ENCODE peak calls at places on chromosome 1, in four cellular contexts. One of them, this sample, is unnamed.

GRCh38 chr1:1470626-1471388 is 758 bp upstream of the ATAD3B start:
- DNase-seq in HepG2: no peak
- DNase-seq in K562: no peak
- DNase-seq in GM12878: no peak
- DNase-seq in this sample: no peak

GRCh38 chr1:79005945-79006344 is 585 bp downstream of the ADGRL4 start:
- DNase-seq in GM12878: no peak
- DNase-seq in HepG2: no peak
- DNase-seq in K562: no peak
- DNase-seq in this sample: peak

GRCh38 chr1:50270926-50271325 is 152.3 kb downstream of the DMRTA2 start:
- DNase-seq in K562: no peak
- DNase-seq in GM12878: no peak
- DNase-seq in HepG2: no peak
- DNase-seq in this sample: no peak

GRCh38 chr1:221712776-221713431 is 29.0 kb downstream of the DUSP10 start:
- DNase-seq in HepG2: no peak
- DNase-seq in K562: no peak
- DNase-seq in GM12878: peak
- DNase-seq in this sample: no peak

GRCh38 chr1:17594026-17594425 is 54.5 kb downstream of the ARHGEF10L start:
- DNase-seq in K562: no peak
- DNase-seq in GM12878: no peak
- DNase-seq in HepG2: no peak
- DNase-seq in this sample: no peak

GRCh38 chr1:221335161-221336101 is 406.5 kb downstream of the DUSP10 start:
- DNase-seq in GM12878: no peak
- DNase-seq in K562: no peak
- DNase-seq in HepG2: peak
- DNase-seq in this sample: no peak

GRCh38 chr1:153968400-153968799 is 698 bp downstream of the CREB3L4 start:
- DNase-seq in GM12878: no peak
- DNase-seq in K562: no peak
- DNase-seq in HepG2: no peak
- DNase-seq in this sample: no peak

GRCh38 chr1:168082008-168082876 is 54.5 kb downstream of the GPR161 start:
- DNase-seq in GM12878: peak
- DNase-seq in K562: peak
- DNase-seq in HepG2: peak
- DNase-seq in this sample: peak

GRCh38 chr1:22913421-22913820 is 59.2 kb downstream of the LACTBL1 start:
- DNase-seq in GM12878: no peak
- DNase-seq in K562: no peak
- DNase-seq in HepG2: no peak
- DNase-seq in this sample: no peak

GRCh38 chr1:78045850-78046778 is at the start of gene GIPC2:
- DNase-seq in GM12878: no peak
- DNase-seq in K562: no peak
- DNase-seq in HepG2: peak
- DNase-seq in this sample: peak

GRCh38 chr1:16068356-16069270 is 4.8 kb downstream of the FAM131C start:
- DNase-seq in GM12878: no peak
- DNase-seq in K562: no peak
- DNase-seq in HepG2: no peak
- DNase-seq in this sample: no peak

GRCh38 chr1:79059361-79059760 is 52.8 kb upstream of the ADGRL4 start:
- DNase-seq in GM12878: no peak
- DNase-seq in K562: no peak
- DNase-seq in HepG2: no peak
- DNase-seq in this sample: no peak

GRCh38 chr1:98732985-98733781 is 71.7 kb downstream of the SNX7 start:
- DNase-seq in HepG2: no peak
- DNase-seq in GM12878: peak
- DNase-seq in K562: no peak
- DNase-seq in this sample: no peak

GRCh38 chr1:89832481-89833127 is 11.8 kb downstream of the LRRC8D start:
- DNase-seq in HepG2: no peak
- DNase-seq in GM12878: no peak
- DNase-seq in K562: no peak
- DNase-seq in this sample: peak

GRCh38 chr1:173789841-173790240 is 34.6 kb upstream of the DARS2 start:
- DNase-seq in GM12878: no peak
- DNase-seq in HepG2: no peak
- DNase-seq in K562: no peak
- DNase-seq in this sample: no peak

GRCh38 chr1:207698822-207699483 is 52.9 kb upstream of the CD46 start:
- DNase-seq in GM12878: no peak
- DNase-seq in K562: peak
- DNase-seq in HepG2: peak
- DNase-seq in this sample: peak

GRCh38 chr1:24364975-24365678 is 46.0 kb downstream of the GRHL3 start:
- DNase-seq in HepG2: no peak
- DNase-seq in K562: peak
- DNase-seq in GM12878: peak
- DNase-seq in this sample: peak

GRCh38 chr1:10681296-10682113 is 114.9 kb downstream of the CASZ1 start:
- DNase-seq in GM12878: no peak
- DNase-seq in K562: no peak
- DNase-seq in HepG2: peak
- DNase-seq in this sample: no peak

GRCh38 chr1:221435510-221435909 is 306.4 kb downstream of the DUSP10 start:
- DNase-seq in GM12878: no peak
- DNase-seq in K562: peak
- DNase-seq in HepG2: peak
- DNase-seq in this sample: peak

GRCh38 chr1:109873278-109874175 is 37.1 kb upstream of the CSF1 start:
- DNase-seq in GM12878: no peak
- DNase-seq in K562: no peak
- DNase-seq in HepG2: no peak
- DNase-seq in this sample: no peak

GRCh38 chr1:215807926-215808325 is 240.8 kb downstream of the KCTD3 start:
- DNase-seq in HepG2: no peak
- DNase-seq in GM12878: no peak
- DNase-seq in K562: no peak
- DNase-seq in this sample: no peak

GRCh38 chr1:219858980-219859379 is 69.4 kb downstream of the SLC30A10 start:
- DNase-seq in GM12878: no peak
- DNase-seq in K562: no peak
- DNase-seq in HepG2: no peak
- DNase-seq in this sample: no peak

GRCh38 chr1:31812158-31812829 is 3.5 kb downstream of the SPOCD1 start:
- DNase-seq in HepG2: no peak
- DNase-seq in GM12878: no peak
- DNase-seq in K562: peak
- DNase-seq in this sample: no peak

GRCh38 chr1:34858901-34859441 is 578 bp downstream of the SMIM12 start:
- DNase-seq in GM12878: no peak
- DNase-seq in HepG2: no peak
- DNase-seq in K562: peak
- DNase-seq in this sample: peak

GRCh38 chr1:84061336-84061735 is 62.4 kb upstream of the TTLL7 start:
- DNase-seq in GM12878: no peak
- DNase-seq in K562: no peak
- DNase-seq in HepG2: no peak
- DNase-seq in this sample: no peak

GRCh38 chr1:27366113-27366410 is 699 bp downstream of the MAP3K6 start:
- DNase-seq in HepG2: peak
- DNase-seq in K562: peak
- DNase-seq in GM12878: no peak
- DNase-seq in this sample: peak

GRCh38 chr1:53589043-53589887 is 130.1 kb downstream of the DMRTB1 start:
- DNase-seq in HepG2: no peak
- DNase-seq in K562: no peak
- DNase-seq in GM12878: no peak
- DNase-seq in this sample: no peak

GRCh38 chr1:233304489-233305102 is 9.1 kb upstream of the PCNX2 start:
- DNase-seq in GM12878: no peak
- DNase-seq in HepG2: no peak
- DNase-seq in K562: peak
- DNase-seq in this sample: peak

GRCh38 chr1:15246960-15247614 is at the start of gene FHAD1:
- DNase-seq in GM12878: no peak
- DNase-seq in HepG2: no peak
- DNase-seq in K562: peak
- DNase-seq in this sample: peak

GRCh38 chr1:7405844-7406500 is 365.1 kb upstream of the VAMP3 start:
- DNase-seq in K562: no peak
- DNase-seq in HepG2: no peak
- DNase-seq in GM12878: no peak
- DNase-seq in this sample: no peak

GRCh38 chr1:7401814-7402547 is 369.1 kb upstream of the VAMP3 start:
- DNase-seq in K562: no peak
- DNase-seq in HepG2: peak
- DNase-seq in GM12878: no peak
- DNase-seq in this sample: peak

GRCh38 chr1:7402548-7402850 is 368.6 kb upstream of the VAMP3 start:
- DNase-seq in GM12878: no peak
- DNase-seq in HepG2: no peak
- DNase-seq in K562: no peak
- DNase-seq in this sample: no peak

GRCh38 chr1:7404046-7404742 is 366.9 kb upstream of the VAMP3 start:
- DNase-seq in HepG2: no peak
- DNase-seq in GM12878: no peak
- DNase-seq in K562: no peak
- DNase-seq in this sample: no peak

DNA sequence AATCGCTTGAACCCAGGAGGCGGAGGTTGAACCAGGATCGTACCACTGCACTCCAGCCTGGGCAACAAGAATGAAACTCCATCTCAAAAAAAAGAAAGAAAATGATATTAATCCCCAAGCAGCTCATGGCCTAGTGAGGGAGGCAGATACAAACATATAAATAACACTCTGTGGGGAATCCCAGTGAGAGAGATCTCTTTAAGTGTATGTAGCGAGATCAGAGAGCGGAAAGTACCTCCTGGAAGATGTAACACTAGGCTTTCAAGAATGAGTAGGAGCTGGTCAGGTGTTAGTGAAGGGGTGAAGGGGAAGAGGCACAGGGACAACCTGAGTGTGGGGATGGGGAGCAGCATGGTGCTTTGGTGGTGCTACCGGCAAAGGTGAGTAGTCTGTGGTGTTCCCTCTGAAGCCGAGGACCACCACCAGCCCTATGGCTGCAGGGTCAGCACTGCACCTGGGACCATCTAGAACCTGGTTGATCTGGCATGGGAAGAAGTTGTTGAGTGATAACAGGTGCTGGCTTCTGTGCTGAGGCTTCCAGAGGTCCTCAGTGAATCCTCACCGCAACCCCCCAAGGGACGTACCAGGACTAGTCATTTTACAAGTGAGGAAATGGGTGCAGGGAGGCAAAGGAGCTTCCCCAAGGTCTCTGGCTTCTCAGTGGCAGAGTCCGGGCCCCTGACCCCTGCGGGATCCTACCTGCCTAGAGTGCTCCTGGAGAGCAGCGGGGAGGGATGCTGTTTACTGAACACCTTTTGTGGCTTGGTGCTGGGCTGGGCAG is 367.6 kb upstream of the VAMP3 start:
- DNase-seq in HepG2: no peak
- DNase-seq in K562: no peak
- DNase-seq in GM12878: peak
- DNase-seq in this sample: no peak
- TF ChIP-seq MYC in HepG2: no peak
- TF ChIP-seq MYC in K562: no peak
- TF ChIP-seq MYC in GM12878: no peak
- TF ChIP-seq MYC in this sample: no peak

DNA sequence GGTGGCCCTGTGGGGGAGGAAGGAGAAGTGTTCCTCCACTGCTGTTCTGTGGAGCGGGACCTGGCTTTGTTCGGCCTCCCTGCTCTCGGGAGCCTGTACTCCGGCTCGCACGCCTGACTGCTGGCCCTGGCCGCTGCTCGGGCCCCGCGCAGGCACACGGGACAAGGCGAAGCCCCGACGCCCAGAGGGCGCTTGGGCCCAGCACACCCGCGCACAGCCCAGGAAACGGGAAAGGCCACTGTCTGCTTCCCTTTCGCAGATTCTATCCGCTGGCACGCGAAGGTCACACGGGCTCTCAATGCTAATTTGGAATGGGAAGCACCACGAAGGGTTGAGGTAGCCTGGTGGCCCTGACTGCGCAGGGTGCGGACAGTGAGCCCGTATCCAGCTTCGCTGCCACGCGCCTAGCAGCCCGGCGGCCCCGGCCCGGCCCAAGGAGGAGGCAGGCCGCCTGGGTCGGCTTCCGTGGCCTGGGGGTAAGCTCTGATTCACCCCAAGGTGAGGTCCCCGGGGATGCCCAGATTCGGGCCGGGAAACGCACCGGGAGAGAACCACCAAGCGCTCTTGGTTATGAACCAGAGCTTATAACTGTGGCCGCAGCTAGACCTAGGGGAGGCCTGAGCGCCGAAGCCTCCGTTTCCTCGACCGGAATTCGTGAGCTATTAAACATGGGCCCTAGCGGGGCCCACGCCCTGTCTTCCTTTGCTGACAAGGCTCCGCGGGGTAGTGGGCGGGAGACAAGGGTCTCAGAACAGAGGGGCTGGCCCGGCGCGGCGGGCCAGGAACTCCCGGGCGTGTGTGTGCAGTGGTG is 19.7 kb upstream of the TBX15 start:
- DNase-seq in K562: no peak
- DNase-seq in HepG2: no peak
- DNase-seq in GM12878: no peak
- DNase-seq in this sample: no peak
- TF ChIP-seq EZH2 in K562: no peak
- TF ChIP-seq EZH2 in HepG2: no peak
- TF ChIP-seq EZH2 in GM12878: no peak
- TF ChIP-seq EZH2 in this sample: peak

GRCh38 chr1:210949039-210949438 is 184.9 kb downstream of the KCNH1 start:
- DNase-seq in K562: no peak
- DNase-seq in GM12878: no peak
- DNase-seq in HepG2: no peak
- DNase-seq in this sample: no peak
- TF ChIP-seq MYC in K562: no peak
- TF ChIP-seq MYC in GM12878: no peak
- TF ChIP-seq MYC in HepG2: no peak
- TF ChIP-seq MYC in this sample: no peak

GRCh38 chr1:6207921-6208320 is 2.0 kb downstream of the RNF207 start:
- DNase-seq in HepG2: no peak
- DNase-seq in K562: no peak
- DNase-seq in GM12878: no peak
- DNase-seq in this sample: no peak
- TF ChIP-seq EZH2 in HepG2: no peak
- TF ChIP-seq EZH2 in K562: no peak
- TF ChIP-seq EZH2 in GM12878: no peak
- TF ChIP-seq EZH2 in this sample: no peak

GRCh38 chr1:170073893-170074249 is 624 bp downstream of the KIFAP3 start:
- DNase-seq in HepG2: no peak
- DNase-seq in K562: no peak
- DNase-seq in GM12878: no peak
- DNase-seq in this sample: no peak
- TF ChIP-seq MYC in HepG2: no peak
- TF ChIP-seq MYC in K562: no peak
- TF ChIP-seq MYC in GM12878: no peak
- TF ChIP-seq MYC in this sample: no peak

GRCh38 chr1:41367102-41367537 is 5.9 kb downstream of the FOXO6 start:
- DNase-seq in HepG2: no peak
- DNase-seq in GM12878: no peak
- DNase-seq in K562: no peak
- DNase-seq in this sample: no peak
- TF ChIP-seq EZH2 in HepG2: no peak
- TF ChIP-seq EZH2 in GM12878: no peak
- TF ChIP-seq EZH2 in K562: no peak
- TF ChIP-seq EZH2 in this sample: no peak

This sample was measured in endothelial cell of umbilical vein.